ENCODE peak calls at places on chromosome 22, in eight cellular contexts. A is adrenal gland, Y is tibial nerve, D is GM12891, Z is uterus, Q is IMR-90, N is transverse colon, B is stomach. G is an unnamed sample.

GRCh38 chr22:19871023-19871844 is 16.6 kb upstream of the GNB1L start:
- DNase-seq in A (peak), Y (peak), D (no peak), Z (no peak), Q (no peak), N (no peak), B (no peak), G (no peak)

GRCh38 chr22:21098099-21098671 is 52.4 kb downstream of the LRRC74B start:
- DNase-seq in A (no peak), Y (no peak), D (no peak), Z (no peak), Q (no peak), N (no peak), B (no peak), G (peak)

GRCh38 chr22:22099833-22100812 is 117.5 kb upstream of the TOP3B start:
- DNase-seq in A (no peak), Y (no peak), D (no peak), Z (no peak), Q (peak), N (no peak), B (no peak), G (no peak)

GRCh38 chr22:23518381-23519187 is 61.5 kb downstream of the IGLL1 start:
- DNase-seq in A (no peak), Y (no peak), D (no peak), Z (no peak), Q (no peak), N (no peak), B (no peak), G (no peak)

GRCh38 chr22:47051435-47052175 is 289.2 kb downstream of the TBC1D22A start:
- DNase-seq in A (no peak), Y (no peak), D (no peak), Z (no peak), Q (no peak), N (no peak), B (no peak), G (no peak)

GRCh38 chr22:48244388-48245118 is 1482.1 kb downstream of the TBC1D22A start:
- DNase-seq in A (no peak), Y (no peak), D (no peak), Z (no peak), Q (no peak), N (no peak), B (peak), G (no peak)

GRCh38 chr22:26922804-26923203 is 265.4 kb downstream of the MIAT start:
- DNase-seq in A (no peak), Y (no peak), D (no peak), Z (no peak), Q (no peak), N (no peak), B (no peak), G (no peak)

GRCh38 chr22:47228767-47229166 is 466.3 kb downstream of the TBC1D22A start:
- DNase-seq in A (no peak), Y (no peak), D (no peak), Z (no peak), Q (no peak), N (no peak), B (no peak), G (no peak)

GRCh38 chr22:23884133-23884532 is 10.1 kb upstream of the MIF start:
- DNase-seq in A (no peak), Y (no peak), D (no peak), Z (no peak), Q (no peak), N (no peak), B (no peak), G (no peak)

GRCh38 chr22:49009359-49010063 is 818.2 kb downstream of the BRD1 start:
- DNase-seq in A (peak), Y (no peak), D (no peak), Z (no peak), Q (no peak), N (no peak), B (peak), G (no peak)

GRCh38 chr22:29070490-29070889 is 2.3 kb upstream of the KREMEN1 start:
- DNase-seq in A (no peak), Y (no peak), D (no peak), Z (no peak), Q (no peak), N (no peak), B (no peak), G (peak)

GRCh38 chr22:23691748-23692423 is 1.1 kb downstream of the RGL4 start:
- DNase-seq in A (no peak), Y (no peak), D (no peak), Z (no peak), Q (no peak), N (no peak), B (no peak), G (no peak)

GRCh38 chr22:33656808-33657628 is 263.3 kb downstream of the LARGE1 start:
- DNase-seq in A (no peak), Y (no peak), D (no peak), Z (peak), Q (no peak), N (no peak), B (no peak), G (no peak)

GRCh38 chr22:38862375-38863329 is 9.4 kb downstream of the CBX6 start:
- DNase-seq in A (peak), Y (no peak), D (no peak), Z (peak), Q (no peak), N (peak), B (no peak), G (peak)

GRCh38 chr22:20237480-20238440 is 30.4 kb downstream of the RTN4R start:
- DNase-seq in A (no peak), Y (no peak), D (peak), Z (no peak), Q (no peak), N (no peak), B (no peak), G (no peak)

GRCh38 chr22:24200616-24201212 is 19.4 kb downstream of the SUSD2 start:
- DNase-seq in A (no peak), Y (no peak), D (no peak), Z (no peak), Q (peak), N (no peak), B (peak), G (no peak)

GRCh38 chr22:36512333-36512732 is 5.5 kb upstream of the FOXRED2 start:
- DNase-seq in A (no peak), Y (no peak), D (no peak), Z (no peak), Q (no peak), N (no peak), B (no peak), G (no peak)

GRCh38 chr22:36507518-36508010 is 724 bp upstream of the FOXRED2 start:
- DNase-seq in A (no peak), Y (no peak), D (no peak), Z (no peak), Q (no peak), N (no peak), B (no peak), G (no peak)

GRCh38 chr22:36510384-36510783 is 3.5 kb upstream of the FOXRED2 start:
- DNase-seq in A (peak), Y (no peak), D (no peak), Z (no peak), Q (no peak), N (no peak), B (no peak), G (peak)

GRCh38 chr22:36506637-36507517 is at the start of gene FOXRED2:
- DNase-seq in A (peak), Y (peak), D (peak), Z (peak), Q (peak), N (peak), B (peak), G (peak)

GRCh38 chr22:36510966-36511881 is 4.4 kb upstream of the FOXRED2 start:
- DNase-seq in A (peak), Y (no peak), D (no peak), Z (peak), Q (peak), N (peak), B (no peak), G (peak)
- TF ChIP-seq POLR2A in A (no peak), Y (no peak), D (no peak), Z (no peak), Q (no peak), N (no peak), B (no peak), G (no peak)

GRCh38 chr22:25437414-25438160 is 126.9 kb upstream of the GRK3 start:
- DNase-seq in A (no peak), Y (no peak), D (no peak), Z (no peak), Q (no peak), N (no peak), B (no peak), G (no peak)
- TF ChIP-seq POLR2A in A (no peak), Y (no peak), D (no peak), Z (no peak), Q (no peak), N (no peak), B (no peak), G (no peak)

GRCh38 chr22:36065775-36066544 is 37.3 kb upstream of the RBFOX2 start:
- DNase-seq in A (peak), Y (peak), D (peak), Z (peak), Q (peak), N (peak), B (peak), G (peak)
- TF ChIP-seq POLR2A in A (peak), Y (peak), D (no peak), Z (peak), Q (no peak), N (peak), B (no peak), G (no peak)

DNA sequence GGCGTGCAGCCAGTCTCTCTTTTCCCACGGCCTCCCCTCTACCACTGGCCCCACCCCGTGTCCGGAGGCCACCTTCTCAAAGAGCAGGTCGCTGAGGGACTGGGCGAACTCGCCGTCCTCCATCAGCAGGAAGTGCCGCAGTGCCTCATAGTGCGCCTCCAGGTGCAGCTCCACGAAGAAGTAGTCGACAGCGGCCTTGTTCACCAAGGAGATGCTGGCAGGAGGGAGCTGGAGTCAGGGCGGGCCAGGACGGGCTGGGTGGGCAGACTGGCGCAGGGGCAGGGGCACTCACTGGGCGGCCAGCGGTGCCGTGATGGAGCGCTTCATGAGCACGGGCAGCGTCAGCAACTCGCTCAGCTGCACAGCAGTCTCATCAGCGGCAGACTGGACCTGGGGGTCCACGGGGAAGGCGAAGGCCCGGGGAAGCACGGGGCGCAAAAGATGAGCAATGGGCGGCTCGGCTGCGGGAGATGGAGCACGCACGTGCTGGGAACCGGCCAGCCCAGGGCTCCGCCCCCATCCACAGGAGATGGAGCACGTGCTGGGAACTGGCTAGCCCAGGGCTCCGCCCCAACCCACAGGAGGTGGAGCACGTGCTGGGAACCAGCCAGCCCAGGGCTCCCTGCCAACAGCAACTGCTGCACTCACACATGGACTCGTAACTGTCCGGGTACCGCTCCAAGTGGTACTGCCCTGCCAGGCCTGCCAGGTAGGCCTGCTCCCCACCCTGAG is 18.4 kb downstream of the SELENOO start:
- DNase-seq in A (peak), Y (peak), D (no peak), Z (peak), Q (peak), N (peak), B (peak), G (peak)
- TF ChIP-seq POLR2A in A (no peak), Y (no peak), D (no peak), Z (no peak), Q (no peak), N (no peak), B (no peak), G (no peak)

GRCh38 chr22:40875111-40875510 is 13.2 kb upstream of the DNAJB7 start:
- DNase-seq in A (no peak), Y (no peak), D (no peak), Z (no peak), Q (no peak), N (no peak), B (no peak), G (no peak)

GRCh38 chr22:40878937-40879336 is 17.0 kb upstream of the DNAJB7 start:
- DNase-seq in A (no peak), Y (no peak), D (no peak), Z (no peak), Q (no peak), N (no peak), B (no peak), G (no peak)

GRCh38 chr22:40877488-40877887 is 15.6 kb upstream of the DNAJB7 start:
- DNase-seq in A (no peak), Y (no peak), D (no peak), Z (no peak), Q (no peak), N (no peak), B (no peak), G (no peak)

GRCh38 chr22:40874016-40874415 is 12.1 kb upstream of the DNAJB7 start:
- DNase-seq in A (peak), Y (no peak), D (no peak), Z (no peak), Q (no peak), N (no peak), B (no peak), G (no peak)
- TF ChIP-seq POLR2A in A (no peak), Y (no peak), D (no peak), Z (no peak), Q (no peak), N (no peak), B (no peak), G (no peak)

DNA sequence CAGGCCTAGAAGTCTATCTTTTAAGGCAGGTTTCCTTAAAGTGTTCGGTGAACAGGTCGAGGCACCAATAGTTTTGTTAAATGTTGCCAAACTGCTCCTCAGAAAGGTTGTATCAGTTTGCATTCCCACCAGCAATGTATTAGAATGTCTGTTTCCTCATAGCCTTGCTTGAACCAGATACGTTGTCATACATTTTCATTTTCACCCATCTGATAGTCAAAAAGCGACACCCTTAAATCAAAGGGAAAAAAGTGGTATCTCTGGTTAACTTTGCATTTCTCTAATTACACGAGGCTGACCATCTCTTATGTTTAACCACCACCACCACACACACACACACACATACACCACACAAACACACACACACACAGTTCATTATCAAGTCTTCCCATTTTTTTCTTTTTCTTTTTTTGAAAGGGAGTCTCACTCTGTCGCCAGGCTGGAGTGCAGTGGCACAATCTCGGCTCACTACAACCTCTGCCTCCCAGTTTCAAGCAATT is 16.3 kb downstream of the PRR14L start:
- DNase-seq in A (no peak), Y (no peak), D (no peak), Z (no peak), Q (no peak), N (no peak), B (no peak), G (no peak)
- TF ChIP-seq POLR2A in A (no peak), Y (no peak), D (no peak), Z (no peak), Q (no peak), N (no peak), B (no peak), G (no peak)

GRCh38 chr22:36292823-36293530 is 40.0 kb downstream of the APOL1 start:
- DNase-seq in A (no peak), Y (no peak), D (no peak), Z (no peak), Q (no peak), N (no peak), B (no peak), G (no peak)
- TF ChIP-seq POLR2A in A (no peak), Y (no peak), D (no peak), Z (no peak), Q (no peak), N (no peak), B (no peak), G (no peak)

GRCh38 chr22:17171313-17172171 is 12.5 kb upstream of the HDHD5 start:
- DNase-seq in A (peak), Y (peak), D (peak), Z (peak), Q (peak), N (peak), B (peak), G (peak)
- TF ChIP-seq POLR2A in A (peak), Y (peak), D (peak), Z (peak), Q (no peak), N (peak), B (no peak), G (peak)

GRCh38 chr22:42996646-42997365 is 18.1 kb downstream of the PACSIN2 start:
- DNase-seq in A (peak), Y (no peak), D (no peak), Z (peak), Q (no peak), N (no peak), B (no peak), G (no peak)
- TF ChIP-seq POLR2A in A (no peak), Y (no peak), D (no peak), Z (no peak), Q (no peak), N (no peak), B (no peak), G (no peak)